ENCODE peak calls at places on chromosomes 2 and 18, in six cellular contexts. One of them, this sample, is unnamed.

GRCh38 chr18:3623769-3624545 is 174.0 kb downstream of the TGIF1 start:
- DNase-seq in IMR-90: peak
- DNase-seq in neuronal stem cell: peak
- DNase-seq in H9: peak
- DNase-seq in H1: peak
- DNase-seq in mesenchymal stem cell: peak
- DNase-seq in this sample: peak

GRCh38 chr2:226932443-226932842 is 96.6 kb downstream of the RHBDD1 start:
- DNase-seq in IMR-90: no peak
- DNase-seq in neuronal stem cell: no peak
- DNase-seq in H9: no peak
- DNase-seq in H1: no peak
- DNase-seq in mesenchymal stem cell: no peak
- DNase-seq in this sample: no peak

GRCh38 chr18:35186491-35187034 is 54.3 kb upstream of the ZNF397 start:
- DNase-seq in IMR-90: no peak
- DNase-seq in neuronal stem cell: no peak
- DNase-seq in H9: no peak
- DNase-seq in H1: no peak
- DNase-seq in mesenchymal stem cell: no peak
- DNase-seq in this sample: peak

GRCh38 chr2:4976407-4976806 is 715.8 kb upstream of the SOX11 start:
- DNase-seq in IMR-90: no peak
- DNase-seq in neuronal stem cell: no peak
- DNase-seq in H9: peak
- DNase-seq in H1: no peak
- DNase-seq in mesenchymal stem cell: no peak
- DNase-seq in this sample: no peak

GRCh38 chr2:230176996-230177395 is 42.8 kb downstream of the SP110 start:
- DNase-seq in IMR-90: no peak
- DNase-seq in neuronal stem cell: no peak
- DNase-seq in H9: no peak
- DNase-seq in H1: no peak
- DNase-seq in mesenchymal stem cell: no peak
- DNase-seq in this sample: no peak

GRCh38 chr2:217418544-217418943 is 558.7 kb upstream of the TNP1 start:
- DNase-seq in IMR-90: no peak
- DNase-seq in neuronal stem cell: no peak
- DNase-seq in H9: no peak
- DNase-seq in H1: no peak
- DNase-seq in mesenchymal stem cell: no peak
- DNase-seq in this sample: no peak

GRCh38 chr2:201180010-201180409 is 2.9 kb upstream of the CASP10 start:
- DNase-seq in IMR-90: no peak
- DNase-seq in neuronal stem cell: no peak
- DNase-seq in H9: no peak
- DNase-seq in H1: no peak
- DNase-seq in mesenchymal stem cell: no peak
- DNase-seq in this sample: peak

GRCh38 chr2:225040862-225041209 is 1.4 kb downstream of the DOCK10 start:
- DNase-seq in IMR-90: peak
- DNase-seq in neuronal stem cell: no peak
- DNase-seq in H9: no peak
- DNase-seq in H1: no peak
- DNase-seq in mesenchymal stem cell: no peak
- DNase-seq in this sample: no peak

GRCh38 chr18:5510109-5510846 is 33.5 kb downstream of the EPB41L3 start:
- DNase-seq in IMR-90: peak
- DNase-seq in neuronal stem cell: no peak
- DNase-seq in H9: no peak
- DNase-seq in H1: no peak
- DNase-seq in mesenchymal stem cell: no peak
- DNase-seq in this sample: no peak

GRCh38 chr2:12870692-12871091 is 154.0 kb downstream of the TRIB2 start:
- DNase-seq in IMR-90: peak
- DNase-seq in neuronal stem cell: no peak
- DNase-seq in H9: no peak
- DNase-seq in H1: no peak
- DNase-seq in mesenchymal stem cell: no peak
- DNase-seq in this sample: no peak

GRCh38 chr18:39863916-39864315 is 2091.1 kb upstream of the PIK3C3 start:
- DNase-seq in IMR-90: no peak
- DNase-seq in neuronal stem cell: no peak
- DNase-seq in H9: no peak
- DNase-seq in H1: no peak
- DNase-seq in mesenchymal stem cell: no peak
- DNase-seq in this sample: no peak

GRCh38 chr2:118865106-118865505 is 17.7 kb upstream of the EN1 start:
- DNase-seq in IMR-90: peak
- DNase-seq in neuronal stem cell: peak
- DNase-seq in H9: peak
- DNase-seq in H1: peak
- DNase-seq in mesenchymal stem cell: peak
- DNase-seq in this sample: peak

GRCh38 chr2:126507425-126507867 is 148.5 kb upstream of the GYPC start:
- DNase-seq in IMR-90: no peak
- DNase-seq in neuronal stem cell: no peak
- DNase-seq in H9: no peak
- DNase-seq in H1: no peak
- DNase-seq in mesenchymal stem cell: peak
- DNase-seq in this sample: no peak

GRCh38 chr2:169509230-169509917 is at the start of gene KLHL41:
- DNase-seq in IMR-90: peak
- DNase-seq in neuronal stem cell: no peak
- DNase-seq in H9: no peak
- DNase-seq in H1: no peak
- DNase-seq in mesenchymal stem cell: no peak
- DNase-seq in this sample: no peak

GRCh38 chr2:14756981-14757657 is 124.6 kb downstream of the LRATD1 start:
- DNase-seq in IMR-90: peak
- DNase-seq in neuronal stem cell: no peak
- DNase-seq in H9: no peak
- DNase-seq in H1: no peak
- DNase-seq in mesenchymal stem cell: peak
- DNase-seq in this sample: peak

GRCh38 chr18:8351173-8351572 is 258.1 kb upstream of the RAB12 start:
- DNase-seq in IMR-90: peak
- DNase-seq in neuronal stem cell: no peak
- DNase-seq in H9: no peak
- DNase-seq in H1: no peak
- DNase-seq in mesenchymal stem cell: no peak
- DNase-seq in this sample: no peak

GRCh38 chr2:150788741-150789140 is 301.3 kb upstream of the RND3 start:
- DNase-seq in IMR-90: peak
- DNase-seq in neuronal stem cell: no peak
- DNase-seq in H9: no peak
- DNase-seq in H1: no peak
- DNase-seq in mesenchymal stem cell: no peak
- DNase-seq in this sample: no peak

GRCh38 chr2:236507393-236508085 is 62.1 kb upstream of the ACKR3 start:
- DNase-seq in IMR-90: no peak
- DNase-seq in neuronal stem cell: no peak
- DNase-seq in H9: peak
- DNase-seq in H1: peak
- DNase-seq in mesenchymal stem cell: no peak
- DNase-seq in this sample: peak

GRCh38 chr2:238155051-238155760 is 3.6 kb upstream of the ERFE start:
- DNase-seq in IMR-90: peak
- DNase-seq in neuronal stem cell: no peak
- DNase-seq in H9: no peak
- DNase-seq in H1: no peak
- DNase-seq in mesenchymal stem cell: peak
- DNase-seq in this sample: no peak

GRCh38 chr2:60297296-60298010 is 256.0 kb downstream of the BCL11A start:
- DNase-seq in IMR-90: no peak
- DNase-seq in neuronal stem cell: no peak
- DNase-seq in H9: peak
- DNase-seq in H1: peak
- DNase-seq in mesenchymal stem cell: no peak
- DNase-seq in this sample: peak

GRCh38 chr2:60292242-60292641 is 261.2 kb downstream of the BCL11A start:
- DNase-seq in IMR-90: no peak
- DNase-seq in neuronal stem cell: no peak
- DNase-seq in H9: no peak
- DNase-seq in H1: no peak
- DNase-seq in mesenchymal stem cell: no peak
- DNase-seq in this sample: no peak

GRCh38 chr2:60294901-60295590 is 258.4 kb downstream of the BCL11A start:
- DNase-seq in IMR-90: no peak
- DNase-seq in neuronal stem cell: no peak
- DNase-seq in H9: peak
- DNase-seq in H1: no peak
- DNase-seq in mesenchymal stem cell: no peak
- DNase-seq in this sample: no peak

GRCh38 chr2:60296219-60296955 is 257.1 kb downstream of the BCL11A start:
- DNase-seq in IMR-90: no peak
- DNase-seq in neuronal stem cell: no peak
- DNase-seq in H9: no peak
- DNase-seq in H1: no peak
- DNase-seq in mesenchymal stem cell: no peak
- DNase-seq in this sample: no peak

DNA sequence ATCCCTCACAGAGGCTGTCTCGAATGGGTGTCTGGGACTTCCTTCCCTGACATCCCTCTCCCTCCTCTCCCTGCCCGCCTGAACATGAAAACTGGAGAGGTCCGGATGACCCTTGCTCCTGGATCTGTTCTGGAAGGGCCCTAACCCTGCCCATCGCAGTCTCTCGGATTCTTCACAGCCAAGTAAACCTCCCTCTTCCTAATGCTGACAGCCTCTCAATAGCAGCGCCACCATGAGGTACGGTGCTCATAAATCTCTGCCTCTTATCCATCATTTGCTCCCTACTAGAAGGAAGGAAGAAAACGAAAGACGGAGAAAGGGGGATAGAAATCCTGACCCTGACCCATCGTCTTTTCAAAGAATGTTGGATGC is 257.9 kb downstream of the BCL11A start:
- DNase-seq in IMR-90: no peak
- DNase-seq in neuronal stem cell: no peak
- DNase-seq in H9: peak
- DNase-seq in H1: no peak
- DNase-seq in mesenchymal stem cell: no peak
- DNase-seq in this sample: no peak
- H2AFZ ChIP-seq in IMR-90: no peak
- H2AFZ ChIP-seq in neuronal stem cell: peak
- H2AFZ ChIP-seq in H9: no peak
- H2AFZ ChIP-seq in H1: no peak
- H2AFZ ChIP-seq in mesenchymal stem cell: no peak
- H2AFZ ChIP-seq in this sample: no peak

GRCh38 chr2:240586919-240587800 is 626 bp downstream of the CAPN10 start:
- DNase-seq in IMR-90: no peak
- DNase-seq in neuronal stem cell: no peak
- DNase-seq in H9: peak
- DNase-seq in H1: no peak
- DNase-seq in mesenchymal stem cell: peak
- DNase-seq in this sample: no peak

GRCh38 chr2:240589381-240589780 is 2.8 kb downstream of the CAPN10 start:
- DNase-seq in IMR-90: no peak
- DNase-seq in neuronal stem cell: no peak
- DNase-seq in H9: no peak
- DNase-seq in H1: no peak
- DNase-seq in mesenchymal stem cell: no peak
- DNase-seq in this sample: no peak

GRCh38 chr2:240588669-240589068 is 2.1 kb downstream of the CAPN10 start:
- DNase-seq in IMR-90: no peak
- DNase-seq in neuronal stem cell: no peak
- DNase-seq in H9: no peak
- DNase-seq in H1: no peak
- DNase-seq in mesenchymal stem cell: no peak
- DNase-seq in this sample: no peak

GRCh38 chr2:240586198-240586918 is at the start of gene CAPN10:
- DNase-seq in IMR-90: peak
- DNase-seq in neuronal stem cell: peak
- DNase-seq in H9: peak
- DNase-seq in H1: peak
- DNase-seq in mesenchymal stem cell: peak
- DNase-seq in this sample: peak

GRCh38 chr2:240588006-240588655 is 1.6 kb downstream of the CAPN10 start:
- DNase-seq in IMR-90: no peak
- DNase-seq in neuronal stem cell: no peak
- DNase-seq in H9: no peak
- DNase-seq in H1: no peak
- DNase-seq in mesenchymal stem cell: no peak
- DNase-seq in this sample: no peak
- H3K9ac ChIP-seq in IMR-90: no peak
- H3K9ac ChIP-seq in neuronal stem cell: peak
- H3K9ac ChIP-seq in H9: no peak
- H3K9ac ChIP-seq in H1: no peak
- H3K9ac ChIP-seq in mesenchymal stem cell: peak
- H3K9ac ChIP-seq in this sample: no peak

DNA sequence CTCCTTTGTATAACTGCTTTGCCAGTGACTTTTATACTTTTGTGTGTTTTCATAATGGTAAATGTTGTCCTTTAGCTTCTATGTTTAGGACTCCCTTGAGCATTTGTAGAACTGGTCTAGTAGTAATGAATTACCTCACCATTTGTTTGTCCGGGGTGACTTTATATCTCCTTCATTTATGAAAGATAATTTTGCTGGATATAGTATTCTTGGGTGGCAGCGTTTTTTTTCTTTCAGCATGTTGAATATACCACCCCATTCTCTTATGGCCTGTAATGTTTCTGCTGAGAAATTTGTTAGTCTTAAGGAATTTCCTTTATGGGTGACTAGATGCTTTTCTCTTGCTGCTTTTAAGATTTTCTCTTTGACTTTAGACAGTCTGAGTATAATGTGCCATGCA is 56.0 kb downstream of the GPC1 start:
- DNase-seq in IMR-90: no peak
- DNase-seq in neuronal stem cell: no peak
- DNase-seq in H9: no peak
- DNase-seq in H1: no peak
- DNase-seq in mesenchymal stem cell: no peak
- DNase-seq in this sample: no peak
- H3K23ac ChIP-seq in IMR-90: no peak
- H3K23ac ChIP-seq in neuronal stem cell: no peak
- H3K23ac ChIP-seq in H9: no peak
- H3K23ac ChIP-seq in H1: no peak
- H3K23ac ChIP-seq in mesenchymal stem cell: no peak
- H3K23ac ChIP-seq in this sample: no peak

DNA sequence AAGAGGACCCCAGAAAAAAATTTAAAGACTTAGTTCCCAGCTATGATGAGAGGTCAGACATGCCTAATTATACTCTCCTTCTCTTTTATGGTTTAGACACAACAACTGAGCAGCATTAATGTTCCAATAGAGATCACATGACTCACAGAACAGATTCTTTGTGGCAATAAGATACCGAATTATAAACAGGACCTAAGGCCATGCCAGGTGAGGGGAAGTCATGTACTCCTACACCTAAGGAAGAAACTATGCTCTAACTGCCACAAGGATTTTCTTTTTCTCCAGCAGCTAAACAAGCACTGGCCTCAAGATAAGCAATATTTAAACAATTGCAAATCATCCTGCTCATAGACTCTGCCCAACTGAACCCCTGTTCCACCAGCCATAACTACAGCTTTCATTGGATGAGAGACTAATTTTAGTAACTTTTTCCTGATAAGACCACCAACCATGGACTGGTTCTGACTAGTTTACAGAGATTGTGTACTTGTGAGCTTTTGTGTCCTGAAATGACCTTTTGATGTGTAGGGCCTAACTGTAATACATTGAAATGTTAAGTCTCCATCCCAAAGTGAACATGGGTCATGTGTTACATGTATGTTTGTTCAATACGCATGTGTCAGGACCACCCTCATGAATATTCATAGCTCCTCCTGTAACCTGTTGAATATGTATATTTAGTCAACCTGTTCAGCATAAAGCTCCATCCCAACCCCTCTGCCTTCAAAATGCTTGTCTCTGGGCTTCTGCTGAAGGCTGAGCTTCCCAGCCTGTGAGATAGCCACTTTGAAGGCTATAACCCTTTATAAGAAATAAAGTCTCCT is 21.6 kb upstream of the NFE2L2 start:
- DNase-seq in IMR-90: no peak
- DNase-seq in neuronal stem cell: no peak
- DNase-seq in H9: no peak
- DNase-seq in H1: no peak
- DNase-seq in mesenchymal stem cell: no peak
- DNase-seq in this sample: no peak
- H2AFZ ChIP-seq in IMR-90: no peak
- H2AFZ ChIP-seq in neuronal stem cell: no peak
- H2AFZ ChIP-seq in H9: no peak
- H2AFZ ChIP-seq in H1: no peak
- H2AFZ ChIP-seq in mesenchymal stem cell: no peak
- H2AFZ ChIP-seq in this sample: no peak

This sample was measured in trophoblast cell.